ENCODE peak calls at places on chromosomes 7 and 10, in nine cellular contexts. X, F, B, O, C, U, P, D and V are unnamed samples. For H3K9me3 and H3K4me1, the result is how much of the 10 kb centered on the place peaks cover.

GRCh38 chr10:113473851-113474250 is 79.0 kb upstream of the HABP2 start:
- DNase-seq in B (no peak), U (no peak), X (no peak), C (no peak), P (no peak), F (no peak), D (peak), O (no peak), V (no peak)

GRCh38 chr10:129915526-129916378 is 48.3 kb downstream of the EBF3 start:
- DNase-seq in D (no peak), U (no peak), P (no peak), O (no peak), C (no peak), B (no peak), X (no peak), F (no peak), V (no peak)

GRCh38 chr10:44696496-44696895 is 214.6 kb upstream of the TMEM72 start:
- DNase-seq in U (no peak), C (no peak), P (peak), F (no peak), D (peak), O (no peak), B (no peak), X (no peak), V (peak)

GRCh38 chr7:134444198-134444960 is 14.5 kb downstream of the AKR1B1 start:
- DNase-seq in B (no peak), D (no peak), X (no peak), O (peak), P (no peak), F (no peak), U (no peak), C (no peak), V (peak)

GRCh38 chr10:129441391-129442009 is 25.5 kb upstream of the MGMT start:
- DNase-seq in P (no peak), B (no peak), F (no peak), D (no peak), C (no peak), U (no peak), X (no peak), O (no peak), V (no peak)

GRCh38 chr7:123682690-123683089 is 27.0 kb downstream of the LMOD2 start:
- DNase-seq in F (no peak), P (peak), X (no peak), D (peak), U (no peak), O (no peak), C (no peak), B (peak), V (no peak)

GRCh38 chr7:106779877-106780276 is 85.2 kb upstream of the PIK3CG start:
- DNase-seq in P (no peak), C (no peak), B (peak), F (peak), X (no peak), U (no peak), D (no peak), O (no peak), V (no peak)

GRCh38 chr7:155713382-155713781 is 68.9 kb downstream of the RBM33 start:
- DNase-seq in U (no peak), F (peak), P (no peak), C (peak), D (no peak), O (peak), B (no peak), X (no peak), V (no peak)

GRCh38 chr10:29326886-29327789 is 38.3 kb downstream of the LYZL1 start:
- DNase-seq in B (no peak), O (no peak), C (no peak), D (no peak), U (no peak), P (no peak), F (no peak), X (no peak), V (no peak)

GRCh38 chr10:32893431-32893830 is 64.6 kb downstream of the ITGB1 start:
- DNase-seq in D (no peak), B (no peak), X (no peak), C (no peak), U (no peak), O (no peak), F (no peak), P (no peak), V (no peak)

GRCh38 chr7:101382937-101383336 is 20.3 kb downstream of the COL26A1 start:
- DNase-seq in U (no peak), B (no peak), O (no peak), X (no peak), P (no peak), D (no peak), F (no peak), C (no peak), V (no peak)

GRCh38 chr7:132500727-132501410 is 75.4 kb downstream of the PLXNA4 start:
- DNase-seq in U (no peak), B (no peak), O (peak), P (no peak), C (no peak), D (peak), F (peak), X (peak), V (peak)

GRCh38 chr7:137628211-137628610 is 218.6 kb downstream of the DGKI start:
- DNase-seq in X (no peak), F (no peak), D (no peak), B (no peak), P (peak), C (no peak), O (no peak), U (no peak), V (no peak)

GRCh38 chr10:95532536-95532935 is 28.6 kb downstream of the SORBS1 start:
- DNase-seq in D (peak), X (no peak), P (no peak), B (no peak), F (no peak), U (no peak), C (no peak), O (no peak), V (no peak)

GRCh38 chr10:43983405-43983804 is 334.7 kb upstream of the ZNF32 start:
- DNase-seq in F (no peak), O (no peak), P (no peak), D (no peak), B (no peak), X (no peak), U (no peak), C (no peak), V (no peak)

GRCh38 chr10:84310470-84310869 is 17.9 kb upstream of the CCSER2 start:
- DNase-seq in B (no peak), D (peak), C (no peak), O (no peak), X (no peak), F (no peak), P (peak), U (no peak), V (no peak)

GRCh38 chr7:30157217-30157616 is 22.4 kb downstream of the MTURN start:
- DNase-seq in B (no peak), C (no peak), D (no peak), X (no peak), O (no peak), U (no peak), P (no peak), F (no peak), V (no peak)

GRCh38 chr7:154167807-154168206 is 115.6 kb downstream of the DPP6 start:
- DNase-seq in P (no peak), C (no peak), F (no peak), U (no peak), D (no peak), B (no peak), O (no peak), X (no peak), V (no peak)

GRCh38 chr10:100519321-100520051 is at the start of gene SEC31B:
- DNase-seq in F (peak), B (no peak), C (peak), U (no peak), P (no peak), X (peak), D (no peak), O (peak), V (peak)

GRCh38 chr7:22660732-22661131 is 66.3 kb upstream of the IL6 start:
- DNase-seq in U (no peak), X (no peak), F (no peak), C (no peak), B (no peak), P (no peak), D (no peak), O (no peak), V (no peak)

GRCh38 chr10:21475393-21475792 is 50.1 kb downstream of the SKIDA1 start:
- DNase-seq in O (no peak), F (no peak), U (no peak), D (no peak), X (no peak), C (no peak), P (no peak), B (no peak), V (no peak)

GRCh38 chr10:101478956-101479355 is 109.1 kb downstream of the POLL start:
- DNase-seq in B (no peak), O (no peak), P (no peak), D (no peak), X (no peak), U (no peak), C (no peak), F (no peak), V (no peak)

GRCh38 chr7:132869166-132869861 is 212.6 kb downstream of the CHCHD3 start:
- DNase-seq in F (no peak), U (no peak), C (no peak), D (no peak), O (no peak), B (no peak), X (no peak), P (peak), V (no peak)

GRCh38 chr7:22944506-22944905 is 69.4 kb downstream of the HYCC1 start:
- DNase-seq in X (no peak), B (no peak), D (no peak), P (peak), F (no peak), U (no peak), O (no peak), C (no peak), V (no peak)

GRCh38 chr7:87870471-87870870 is 5.7 kb downstream of the SLC25A40 start:
- DNase-seq in P (no peak), C (no peak), U (no peak), X (no peak), B (no peak), O (no peak), D (no peak), F (no peak), V (no peak)

GRCh38 chr10:130471486-130471885 is 335.3 kb downstream of the GLRX3 start:
- DNase-seq in O (no peak), B (no peak), P (no peak), C (no peak), X (no peak), F (no peak), D (no peak), U (no peak), V (no peak)

GRCh38 chr10:79274279-79275104 is 72.8 kb upstream of the PPIF start:
- DNase-seq in X (peak), O (peak), P (no peak), U (no peak), B (no peak), C (peak), D (peak), F (peak), V (peak)

GRCh38 chr10:73649876-73650536 is 5.8 kb downstream of the SYNPO2L start:
- DNase-seq in P (peak), D (peak), B (no peak), U (no peak), O (peak), X (no peak), C (no peak), F (no peak), V (no peak)

GRCh38 chr7:107692501-107692900 is 31.9 kb downstream of the SLC26A4 start:
- DNase-seq in U (no peak), F (no peak), D (peak), B (no peak), C (no peak), O (no peak), P (peak), X (no peak), V (no peak)

GRCh38 chr10:97788552-97789442 is 17.0 kb upstream of the SFRP5 start:
- DNase-seq in X (no peak), U (no peak), C (peak), P (no peak), F (peak), O (peak), B (no peak), D (peak), V (peak)

GRCh38 chr7:156907656-156908055 is 14.7 kb upstream of the LMBR1 start:
- DNase-seq in D (no peak), F (no peak), X (no peak), U (no peak), P (no peak), C (no peak), B (no peak), O (no peak), V (no peak)

GRCh38 chr7:4837814-4838625 is 23.8 kb downstream of the PAPOLB start:
- DNase-seq in O (peak), C (no peak), U (no peak), F (no peak), P (no peak), X (no peak), D (no peak), B (no peak), V (no peak)

GRCh38 chr10:112006831-112007230 is 176.7 kb downstream of the GPAM start:
- DNase-seq in C (no peak), O (no peak), D (no peak), F (no peak), P (no peak), U (no peak), X (no peak), B (no peak), V (no peak)

GRCh38 chr10:20240643-20241042 is 424.4 kb downstream of the PLXDC2 start:
- DNase-seq in O (no peak), F (no peak), D (no peak), B (no peak), U (no peak), P (no peak), C (no peak), X (no peak), V (no peak)

GRCh38 chr7:91603707-91604106 is 276.8 kb downstream of the MTERF1 start:
- DNase-seq in C (no peak), O (no peak), X (no peak), P (no peak), F (no peak), B (no peak), U (no peak), D (no peak), V (no peak)

GRCh38 chr7:117717341-117717740 is 155.9 kb downstream of the CTTNBP2 start:
- DNase-seq in O (no peak), F (no peak), B (no peak), C (no peak), U (no peak), D (no peak), P (peak), X (no peak), V (no peak)

GRCh38 chr10:119658274-119658673 is 7.1 kb downstream of the BAG3 start:
- DNase-seq in O (peak), C (peak), U (no peak), X (peak), F (peak), P (peak), D (peak), B (peak), V (peak)
- H3K27ac ChIP-seq in O (peak), C (peak), U (peak), X (no peak), F (peak), P (peak), D (peak), B (peak), V (peak)

GRCh38 chr7:69185170-69185569 is 413.1 kb upstream of the AUTS2 start:
- DNase-seq in X (no peak), B (no peak), C (no peak), D (no peak), P (no peak), U (no peak), F (no peak), O (no peak), V (no peak)
- H3K9me3 ChIP-seq in X (under half), B (under half), C (under half), D (under half), P (under half), U (under half), F (under half), O (under half), V (under half)

GRCh38 chr10:132520147-132520811 is 17.3 kb upstream of the INPP5A start:
- DNase-seq in F (peak), O (no peak), C (peak), P (peak), X (peak), U (no peak), B (no peak), D (peak), V (peak)

GRCh38 chr10:132517951-132518521 is 19.6 kb upstream of the INPP5A start:
- DNase-seq in D (no peak), X (no peak), P (no peak), C (peak), U (no peak), F (no peak), O (peak), B (no peak), V (no peak)

GRCh38 chr10:132519382-132520146 is 18.0 kb upstream of the INPP5A start:
- DNase-seq in C (peak), X (no peak), O (peak), B (no peak), U (no peak), F (no peak), P (no peak), D (no peak), V (no peak)

GRCh38 chr10:132516771-132517725 is 20.5 kb upstream of the INPP5A start:
- DNase-seq in C (peak), B (no peak), U (no peak), P (peak), O (peak), X (peak), D (peak), F (peak), V (peak)

GRCh38 chr10:132518572-132519381 is 18.8 kb upstream of the INPP5A start:
- DNase-seq in F (peak), D (no peak), B (peak), X (no peak), P (no peak), U (no peak), C (peak), O (peak), V (peak)
- H3K4me1 ChIP-seq in F (half or more), D (under half), B (under half), X (under half), P (under half), U (under half), C (half or more), O (under half), V (half or more)

DNA sequence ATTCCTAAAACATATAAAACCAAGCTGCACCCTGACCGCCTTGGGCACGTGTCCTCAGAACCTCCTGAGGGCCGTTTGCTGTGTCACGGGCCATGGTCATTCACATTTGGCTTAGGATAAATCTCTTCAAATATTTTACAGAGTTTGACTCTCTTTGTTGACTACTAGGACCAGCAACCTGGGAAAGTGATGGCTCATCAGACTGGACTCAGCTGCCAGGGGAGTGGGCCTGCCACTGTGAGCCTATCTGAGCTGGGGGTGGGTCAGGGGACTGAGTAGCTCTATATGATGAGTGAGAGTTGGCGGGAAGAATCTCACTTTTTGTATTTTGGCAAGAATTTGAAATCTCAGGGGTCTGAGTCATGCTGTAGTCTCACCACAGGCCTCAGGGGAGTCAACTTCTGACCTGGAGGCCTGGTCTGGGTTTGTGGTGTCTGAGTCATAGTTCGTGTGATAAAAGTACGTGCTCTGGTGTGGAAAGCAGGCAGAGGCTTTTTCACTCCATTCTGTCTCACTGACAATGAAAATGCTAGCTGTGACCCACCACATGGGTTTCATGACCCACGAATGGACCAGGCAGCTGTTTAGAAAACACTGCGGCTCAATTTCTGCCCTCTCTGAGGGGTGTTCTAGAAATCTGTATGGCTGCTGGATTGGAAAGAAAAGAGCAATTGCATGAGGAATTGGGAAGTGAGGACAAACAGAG is 4.2 kb upstream of the UPP1 start:
- DNase-seq in F (peak), O (peak), B (peak), D (peak), P (peak), C (no peak), U (peak), X (peak), V (peak)
- H3K27ac ChIP-seq in F (peak), O (peak), B (peak), D (peak), P (peak), C (peak), U (peak), X (no peak), V (peak)

DNA sequence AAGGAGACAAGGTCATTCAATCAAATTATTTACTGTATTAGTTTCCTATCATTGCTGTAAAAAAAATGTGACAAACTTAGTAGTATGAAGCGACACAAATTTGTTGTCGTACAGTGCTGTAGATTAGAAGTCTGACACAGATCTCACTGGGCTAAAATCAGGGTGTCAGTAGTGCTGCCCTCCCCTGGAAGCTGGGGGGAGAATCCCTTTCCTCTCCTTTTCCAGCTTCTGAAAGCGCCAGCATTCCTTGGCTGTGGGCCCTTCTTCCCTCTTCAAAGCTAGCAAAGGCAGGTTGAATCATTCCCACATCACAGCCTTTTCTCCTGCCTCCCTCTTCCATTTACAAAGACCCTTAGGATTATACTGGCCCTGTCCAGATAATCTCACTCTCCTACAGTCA is 28.0 kb downstream of the VPS41 start:
- DNase-seq in P (no peak), U (no peak), O (no peak), D (peak), F (no peak), B (no peak), X (no peak), C (no peak), V (no peak)
- H3K9me3 ChIP-seq in P (under half), U (under half), O (under half), D (under half), F (under half), B (under half), X (under half), C (under half), V (under half)

DNA sequence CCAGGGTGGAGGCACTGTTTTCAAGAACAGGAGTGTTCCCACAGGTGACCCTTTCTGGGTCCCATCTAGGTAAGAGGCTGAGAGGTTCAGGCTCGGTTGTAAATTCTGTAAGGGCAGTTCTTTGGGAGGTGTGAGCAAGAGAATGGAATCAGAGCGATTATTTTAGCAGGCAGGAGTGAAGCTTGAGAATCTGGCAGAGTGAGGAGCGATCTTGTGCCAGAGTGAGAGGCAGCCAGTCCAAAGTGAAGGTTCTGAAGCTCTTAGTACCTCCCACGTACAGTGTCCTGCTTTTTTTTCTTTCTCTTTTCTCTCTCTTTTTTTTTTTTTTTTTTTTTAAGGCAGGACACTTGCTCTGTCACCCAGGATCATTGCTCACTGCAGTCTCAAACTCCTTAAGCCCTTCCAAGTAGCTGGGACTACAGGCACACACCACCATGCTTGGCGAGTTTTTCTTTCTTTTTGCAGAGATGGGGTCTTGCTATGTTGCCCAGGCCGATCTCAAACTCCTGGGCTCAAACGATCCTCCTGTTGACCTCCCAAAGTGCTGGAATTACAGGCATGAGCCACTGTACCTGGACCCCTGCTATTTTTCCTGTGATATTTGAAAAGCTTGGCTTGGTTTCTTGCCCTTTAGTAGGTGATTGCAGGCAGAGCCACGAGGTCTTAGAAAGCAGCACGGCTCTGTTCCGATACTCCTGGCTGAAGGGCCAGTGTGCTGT is 10.9 kb downstream of the POR start:
- DNase-seq in U (no peak), C (no peak), F (no peak), X (no peak), D (no peak), P (no peak), O (no peak), B (no peak), V (peak)
- H3K4me1 ChIP-seq in U (under half), C (under half), F (under half), X (under half), D (under half), P (under half), O (under half), B (under half), V (under half)

GRCh38 chr10:53491774-53492173 is 719.2 kb upstream of the MBL2 start:
- DNase-seq in O (no peak), X (no peak), P (no peak), C (no peak), F (no peak), U (no peak), B (no peak), D (no peak), V (no peak)
- H3K27ac ChIP-seq in O (no peak), X (no peak), P (no peak), C (no peak), F (no peak), U (no peak), B (no peak), D (no peak), V (no peak)

GRCh38 chr10:133453516-133454203 is at the start of gene SCART1:
- DNase-seq in X (no peak), O (no peak), C (no peak), F (no peak), U (no peak), D (no peak), B (no peak), P (no peak), V (no peak)
- H3K9me3 ChIP-seq in X (under half), O (under half), C (under half), F (under half), U (under half), D (under half), B (under half), P (under half), V (under half)